ENCODE peak calls at places on chromosomes 13 and 19, in four cellular contexts. K, P, C and L are unnamed samples.

GRCh38 chr13:53460776-53461175 is 432.2 kb downstream of the OLFM4 start:
- DNase-seq in P (no peak), K (no peak), C (no peak), L (no peak)

GRCh38 chr13:87123987-87124784 is 547.0 kb upstream of the SLITRK5 start:
- DNase-seq in C (peak; percentile 96), K (no peak), P (peak; percentile 35), L (peak; percentile 89)

GRCh38 chr13:67137044-67137735 is 92.9 kb downstream of the PCDH9 start:
- DNase-seq in P (no peak), C (no peak), K (no peak), L (no peak)

GRCh38 chr19:38228491-38229439 is 4.7 kb upstream of the DPF1 start:
- DNase-seq in P (no peak), K (no peak), C (no peak), L (no peak)

GRCh38 chr13:50187352-50188029 is 172.2 kb downstream of the KCNRG start:
- DNase-seq in P (no peak), C (no peak), K (no peak), L (no peak)

GRCh38 chr13:35729926-35730627 is 253.6 kb upstream of the MAB21L1 start:
- DNase-seq in C (no peak), P (peak; percentile 11), K (no peak), L (no peak)

GRCh38 chr13:109616021-109616420 is 170.4 kb downstream of the IRS2 start:
- DNase-seq in C (no peak), P (no peak), K (no peak), L (no peak)

GRCh38 chr19:32174386-32175113 is 170.9 kb upstream of the ZNF507 start:
- DNase-seq in P (no peak), C (no peak), K (no peak), L (no peak)

GRCh38 chr19:6590458-6591319 is at the start of gene CD70:
- DNase-seq in K (no peak), C (no peak), P (no peak), L (no peak)

GRCh38 chr13:51270606-51271005 is 48.4 kb downstream of the FAM124A start:
- DNase-seq in C (no peak), K (no peak), P (no peak), L (no peak)
- H3K27me3 ChIP-seq in C (no peaks in the 10 kb centered on the region), K (no peaks in the 10 kb centered on the region), P (no peaks in the 10 kb centered on the region), L (peaks cover 12% of the 10 kb centered on the region)

GRCh38 chr19:9610484-9611113 is 10.4 kb downstream of the ZNF561 start:
- DNase-seq in C (no peak), K (no peak), P (no peak), L (no peak)
- H3K4me3 ChIP-seq in C (no peak overlapping the region), K (no peak overlapping the region), P (no peak overlapping the region), L (no peak overlapping the region)

DNA sequence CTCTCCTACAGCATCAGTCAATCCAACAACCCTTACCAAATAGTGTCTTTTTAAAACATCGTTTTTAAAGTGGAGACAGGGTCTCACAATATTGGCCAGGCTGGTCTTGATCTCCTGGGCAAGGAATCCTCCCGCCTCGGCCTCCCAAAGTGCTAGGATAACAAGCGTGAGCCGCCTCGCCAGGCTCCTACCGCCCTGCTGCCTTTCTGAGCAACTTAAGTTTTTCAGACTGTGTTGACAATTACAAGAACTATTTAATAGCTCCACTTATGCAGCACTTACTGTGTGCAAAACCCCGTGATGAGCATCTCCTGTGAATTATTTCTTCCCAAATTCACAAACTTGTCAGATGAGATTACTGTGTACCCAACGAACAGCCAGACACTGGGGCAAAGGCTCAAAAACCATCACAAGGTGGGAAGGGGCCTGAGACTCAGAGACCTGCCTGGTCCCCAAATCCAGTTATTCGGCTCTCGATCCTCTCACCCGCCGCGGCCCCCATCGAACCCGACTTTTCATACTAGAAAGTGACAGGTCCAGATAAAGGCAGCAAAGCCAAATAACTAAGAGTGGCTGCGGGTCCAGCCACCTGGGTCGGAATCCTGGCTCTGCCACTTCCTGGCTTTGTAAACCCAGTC is 581 bp downstream of the RPL18 start:
- DNase-seq in K (no peak), C (no peak), P (no peak), L (no peak)
- H3K27me3 ChIP-seq in K (no peaks in the 10 kb centered on the region), C (no peaks in the 10 kb centered on the region), P (no peaks in the 10 kb centered on the region), L (no peaks in the 10 kb centered on the region)

GRCh38 chr19:35264281-35265125 is 4.3 kb upstream of the USF2 start:
- DNase-seq in K (peak; percentile 10), P (no peak), C (no peak), L (no peak)
- H3K4me3 ChIP-seq in K (no peak overlapping the region), P (no peak overlapping the region), C (no peak overlapping the region), L (no peak overlapping the region)

GRCh38 chr13:112894673-112895481 is 74.1 kb upstream of the MCF2L start:
- DNase-seq in P (no peak), K (no peak), C (no peak), L (no peak)

GRCh38 chr13:112894423-112894672 is 74.7 kb upstream of the MCF2L start:
- DNase-seq in C (no peak), K (no peak), P (no peak), L (no peak)

GRCh38 chr13:112891477-112892401 is 77.3 kb upstream of the MCF2L start:
- DNase-seq in K (no peak), P (no peak), C (no peak), L (no peak)

GRCh38 chr13:112893570-112894422 is 75.2 kb upstream of the MCF2L start:
- DNase-seq in K (no peak), P (peak; percentile 86), C (peak; percentile 5), L (no peak)

DNA sequence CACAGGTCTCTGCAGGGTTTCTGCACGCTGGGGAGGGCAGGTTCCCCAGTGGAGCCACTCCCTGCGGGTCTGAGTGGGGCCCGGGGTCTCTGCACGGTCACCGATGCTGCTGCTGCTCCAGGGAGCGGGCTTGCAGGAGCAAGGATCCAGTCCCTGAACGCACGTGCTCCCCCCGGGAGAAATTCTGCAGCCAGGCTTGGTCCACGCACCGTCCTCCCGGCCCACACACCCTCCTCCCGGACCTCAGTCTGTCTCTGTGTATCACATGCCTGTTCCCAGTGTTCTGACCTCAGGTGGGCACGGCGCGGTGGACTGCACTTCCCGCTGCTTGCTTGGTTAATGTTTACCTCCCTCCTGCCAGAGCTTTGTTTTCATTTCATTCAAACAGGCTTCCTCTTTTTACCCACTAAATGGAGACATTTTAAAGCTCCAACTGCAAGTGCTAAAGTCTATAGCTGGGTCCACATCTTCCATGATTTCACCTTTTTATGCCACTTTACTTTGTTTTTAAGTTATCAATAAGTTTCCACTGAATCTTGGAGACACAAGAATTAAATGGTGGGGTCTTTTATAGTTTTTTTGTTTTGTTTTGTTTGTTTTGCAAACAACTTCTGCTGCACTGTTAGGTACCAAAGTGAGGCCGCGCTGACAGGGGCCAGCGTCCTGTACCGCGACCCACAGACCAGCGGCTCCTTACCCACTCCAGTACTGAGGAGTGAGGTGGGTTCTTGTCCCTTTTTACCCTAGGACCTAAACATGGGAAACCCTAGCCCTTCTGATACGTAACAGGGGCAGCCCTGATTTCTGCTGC is 76.0 kb upstream of the MCF2L start:
- DNase-seq in C (no peak), K (no peak), P (no peak), L (no peak)
- H3K27me3 ChIP-seq in C (peaks cover 47% of the 10 kb centered on the region), K (no peaks in the 10 kb centered on the region), P (no peaks in the 10 kb centered on the region), L (peaks cover 25% of the 10 kb centered on the region)